ENCODE peak calls at places on chromosomes 5 and 9, in nine cellular contexts. T is fibroblast of the aortic adventitia; S is activated T-cell treated with anti-CD3 and anti-CD28 coated beads, Interleukin-2, amount 50 U/mL, for 4 hours; V is H54; B is T-helper 2 cell; M is endodermal cell; P is NCI-H2081; K is posterior cingulate gyrus; L is RKO. N is an unnamed sample.

GRCh38 chr5:72451771-72452505 is 55.3 kb downstream of the ZNF366 start:
- DNase-seq in T (peak; percentile 100), S (no peak), V (no peak), B (no peak), M (peak; percentile 55), P (no peak), K (no peak), L (no peak), N (no peak)

GRCh38 chr5:116305899-116306298 is 221.1 kb downstream of the COMMD10 start:
- DNase-seq in T (no peak), S (no peak), V (no peak), B (no peak), M (no peak), P (no peak), K (no peak), L (no peak), N (no peak)

GRCh38 chr5:117454716-117455212 is 880.1 kb upstream of the SEMA6A start:
- DNase-seq in T (no peak), S (peak; percentile 13), V (peak; percentile 3), B (no peak), M (peak; percentile 93), P (peak; percentile 55), K (peak; percentile 70), L (peak; percentile 53), N (peak; percentile 5)

GRCh38 chr5:173855162-173855994 is 32.8 kb upstream of the CPEB4 start:
- DNase-seq in T (no peak), S (no peak), V (no peak), B (no peak), M (no peak), P (no peak), K (no peak), L (no peak), N (no peak)

GRCh38 chr9:4382722-4383317 is 83.0 kb upstream of the GLIS3 start:
- DNase-seq in T (peak; percentile 60), S (no peak), V (no peak), B (no peak), M (peak; percentile 52), P (peak; percentile 35), K (no peak), L (peak; percentile 53), N (no peak)

GRCh38 chr5:10593531-10594181 is 29.8 kb downstream of the ANKRD33B start:
- DNase-seq in T (no peak), S (no peak), V (no peak), B (no peak), M (no peak), P (no peak), K (no peak), L (no peak), N (no peak)

GRCh38 chr5:177117441-177118045 is 16.0 kb upstream of the NSD1 start:
- DNase-seq in T (no peak), S (no peak), V (no peak), B (no peak), M (no peak), P (no peak), K (peak; percentile 78), L (no peak), N (no peak)

GRCh38 chr9:91951944-91952520 is 2.0 kb upstream of the ROR2 start:
- DNase-seq in T (peak; percentile 57), S (no peak), V (no peak), B (no peak), M (no peak), P (no peak), K (no peak), L (no peak), N (no peak)

GRCh38 chr5:127068771-127069330 is 4.5 kb downstream of the C5orf63 start:
- DNase-seq in T (peak; percentile 92), S (no peak), V (no peak), B (no peak), M (no peak), P (no peak), K (no peak), L (no peak), N (no peak)

GRCh38 chr9:27393054-27393846 is 96.3 kb upstream of the EQTN start:
- DNase-seq in T (no peak), S (no peak), V (no peak), B (no peak), M (no peak), P (no peak), K (no peak), L (no peak), N (no peak)

GRCh38 chr9:109428854-109429253 is 69.3 kb downstream of the PTPN3 start:
- DNase-seq in T (no peak), S (no peak), V (no peak), B (no peak), M (no peak), P (no peak), K (peak; percentile 26), L (no peak), N (no peak)

GRCh38 chr5:69329905-69330489 is 2.6 kb downstream of the CCDC125 start:
- DNase-seq in T (no peak), S (no peak), V (no peak), B (no peak), M (no peak), P (no peak), K (no peak), L (no peak), N (no peak)

GRCh38 chr5:176887252-176887849 is 11.8 kb downstream of the HK3 start:
- DNase-seq in T (no peak), S (no peak), V (no peak), B (no peak), M (no peak), P (no peak), K (peak; percentile 83), L (no peak), N (no peak)

GRCh38 chr9:126599047-126599650 is 14.6 kb upstream of the LMX1B start:
- DNase-seq in T (no peak), S (no peak), V (no peak), B (no peak), M (peak; percentile 87), P (no peak), K (peak; percentile 14), L (no peak), N (no peak)

GRCh38 chr5:74866653-74867162 is 521 bp upstream of the FAM169A start:
- DNase-seq in T (no peak), S (no peak), V (no peak), B (no peak), M (peak; percentile 82), P (no peak), K (peak; percentile 87), L (no peak), N (peak; percentile 6)

GRCh38 chr9:109314011-109314531 is 6.8 kb downstream of the EPB41L4B start:
- DNase-seq in T (no peak), S (no peak), V (no peak), B (no peak), M (no peak), P (no peak), K (no peak), L (no peak), N (no peak)

GRCh38 chr5:171801-172331 is 19.4 kb upstream of the LRRC14B start:
- DNase-seq in T (no peak), S (no peak), V (no peak), B (no peak), M (no peak), P (no peak), K (peak; percentile 82), L (no peak), N (no peak)

GRCh38 chr5:122874179-122874875 is 28.9 kb downstream of the SNX24 start:
- DNase-seq in T (peak; percentile 11), S (no peak), V (no peak), B (no peak), M (no peak), P (no peak), K (no peak), L (no peak), N (no peak)

GRCh38 chr9:20238921-20239320 is 383.4 kb downstream of the MLLT3 start:
- DNase-seq in T (no peak), S (no peak), V (no peak), B (no peak), M (no peak), P (no peak), K (no peak), L (no peak), N (no peak)

GRCh38 chr9:21564186-21564585 is 82.1 kb upstream of the IFNE start:
- DNase-seq in T (no peak), S (no peak), V (no peak), B (no peak), M (no peak), P (no peak), K (no peak), L (peak; percentile 71), N (no peak)

N was measured in activated gamma-delta T cell treated with Interleukin-2 at 50 U/mL for 16 hours.